ENCODE peak calls at places on chromosomes 6 and 20, in ten cellular contexts. One of them, this sample, is unnamed.

GRCh38 chr6:73774311-73774766 is 78.3 kb downstream of the CD109 start:
- DNase-seq in adrenal gland: peak
- DNase-seq in fibroblast of mammary gland: peak
- DNase-seq in fibroblast of the aortic adventitia: peak
- DNase-seq in psoas muscle: no peak
- DNase-seq in HFF-Myc: peak
- DNase-seq in H1: no peak
- DNase-seq in fibroblast of lung: peak
- DNase-seq in Peyer's patch: no peak
- DNase-seq in cardiac muscle cell: peak
- DNase-seq in this sample: peak

GRCh38 chr6:140264451-140264850 is 890.0 kb upstream of the CITED2 start:
- DNase-seq in H1: no peak
- DNase-seq in psoas muscle: no peak
- DNase-seq in fibroblast of mammary gland: peak
- DNase-seq in fibroblast of the aortic adventitia: peak
- DNase-seq in Peyer's patch: no peak
- DNase-seq in cardiac muscle cell: no peak
- DNase-seq in fibroblast of lung: peak
- DNase-seq in adrenal gland: no peak
- DNase-seq in HFF-Myc: no peak
- DNase-seq in this sample: no peak

GRCh38 chr6:118706702-118707101 is 55.3 kb upstream of the CEP85L start:
- DNase-seq in Peyer's patch: no peak
- DNase-seq in fibroblast of the aortic adventitia: no peak
- DNase-seq in fibroblast of mammary gland: no peak
- DNase-seq in HFF-Myc: no peak
- DNase-seq in H1: no peak
- DNase-seq in cardiac muscle cell: peak
- DNase-seq in psoas muscle: no peak
- DNase-seq in adrenal gland: no peak
- DNase-seq in fibroblast of lung: peak
- DNase-seq in this sample: peak

GRCh38 chr6:155050311-155050710 is 55.2 kb downstream of the TIAM2 start:
- DNase-seq in Peyer's patch: no peak
- DNase-seq in cardiac muscle cell: no peak
- DNase-seq in fibroblast of mammary gland: no peak
- DNase-seq in adrenal gland: no peak
- DNase-seq in fibroblast of the aortic adventitia: no peak
- DNase-seq in HFF-Myc: no peak
- DNase-seq in H1: peak
- DNase-seq in fibroblast of lung: peak
- DNase-seq in psoas muscle: no peak
- DNase-seq in this sample: no peak

GRCh38 chr20:61755971-61756421 is 309.7 kb downstream of the TAF4 start:
- DNase-seq in cardiac muscle cell: no peak
- DNase-seq in H1: no peak
- DNase-seq in HFF-Myc: no peak
- DNase-seq in fibroblast of lung: no peak
- DNase-seq in fibroblast of the aortic adventitia: no peak
- DNase-seq in Peyer's patch: no peak
- DNase-seq in adrenal gland: no peak
- DNase-seq in fibroblast of mammary gland: no peak
- DNase-seq in psoas muscle: peak
- DNase-seq in this sample: no peak

GRCh38 chr20:438581-439469 is 23.5 kb downstream of the TBC1D20 start:
- DNase-seq in fibroblast of the aortic adventitia: no peak
- DNase-seq in H1: no peak
- DNase-seq in psoas muscle: no peak
- DNase-seq in HFF-Myc: no peak
- DNase-seq in fibroblast of mammary gland: no peak
- DNase-seq in adrenal gland: no peak
- DNase-seq in cardiac muscle cell: peak
- DNase-seq in Peyer's patch: peak
- DNase-seq in fibroblast of lung: no peak
- DNase-seq in this sample: no peak

GRCh38 chr6:90940812-90941481 is 354.1 kb upstream of the MAP3K7 start:
- DNase-seq in cardiac muscle cell: peak
- DNase-seq in H1: no peak
- DNase-seq in Peyer's patch: no peak
- DNase-seq in fibroblast of mammary gland: peak
- DNase-seq in psoas muscle: no peak
- DNase-seq in fibroblast of lung: peak
- DNase-seq in adrenal gland: no peak
- DNase-seq in HFF-Myc: peak
- DNase-seq in fibroblast of the aortic adventitia: peak
- DNase-seq in this sample: peak

GRCh38 chr6:89745728-89746127 is 73.9 kb downstream of the MDN1 start:
- DNase-seq in fibroblast of lung: no peak
- DNase-seq in H1: no peak
- DNase-seq in psoas muscle: no peak
- DNase-seq in Peyer's patch: no peak
- DNase-seq in HFF-Myc: peak
- DNase-seq in fibroblast of the aortic adventitia: no peak
- DNase-seq in cardiac muscle cell: no peak
- DNase-seq in fibroblast of mammary gland: peak
- DNase-seq in adrenal gland: no peak
- DNase-seq in this sample: no peak

GRCh38 chr6:37059344-37060194 is 54.1 kb downstream of the FGD2 start:
- DNase-seq in fibroblast of the aortic adventitia: peak
- DNase-seq in cardiac muscle cell: peak
- DNase-seq in fibroblast of lung: peak
- DNase-seq in HFF-Myc: peak
- DNase-seq in fibroblast of mammary gland: peak
- DNase-seq in H1: peak
- DNase-seq in Peyer's patch: peak
- DNase-seq in adrenal gland: peak
- DNase-seq in psoas muscle: peak
- DNase-seq in this sample: peak

GRCh38 chr6:89313006-89313405 is 2.1 kb downstream of the GABRR2 start:
- DNase-seq in cardiac muscle cell: peak
- DNase-seq in fibroblast of the aortic adventitia: peak
- DNase-seq in fibroblast of lung: peak
- DNase-seq in H1: no peak
- DNase-seq in HFF-Myc: peak
- DNase-seq in Peyer's patch: no peak
- DNase-seq in psoas muscle: no peak
- DNase-seq in fibroblast of mammary gland: peak
- DNase-seq in adrenal gland: peak
- DNase-seq in this sample: no peak

GRCh38 chr6:115067690-115068447 is 725.0 kb upstream of the HS3ST5 start:
- DNase-seq in psoas muscle: no peak
- DNase-seq in Peyer's patch: no peak
- DNase-seq in fibroblast of mammary gland: no peak
- DNase-seq in fibroblast of the aortic adventitia: no peak
- DNase-seq in fibroblast of lung: no peak
- DNase-seq in adrenal gland: no peak
- DNase-seq in H1: no peak
- DNase-seq in cardiac muscle cell: no peak
- DNase-seq in HFF-Myc: no peak
- DNase-seq in this sample: no peak

GRCh38 chr20:11329271-11329670 is 588.4 kb upstream of the BTBD3 start:
- DNase-seq in psoas muscle: no peak
- DNase-seq in cardiac muscle cell: no peak
- DNase-seq in adrenal gland: no peak
- DNase-seq in fibroblast of mammary gland: no peak
- DNase-seq in Peyer's patch: no peak
- DNase-seq in fibroblast of lung: no peak
- DNase-seq in fibroblast of the aortic adventitia: no peak
- DNase-seq in HFF-Myc: no peak
- DNase-seq in H1: no peak
- DNase-seq in this sample: no peak

GRCh38 chr20:63857751-63858392 is 3.4 kb upstream of the ABHD16B start:
- DNase-seq in Peyer's patch: no peak
- DNase-seq in psoas muscle: no peak
- DNase-seq in adrenal gland: peak
- DNase-seq in HFF-Myc: no peak
- DNase-seq in fibroblast of the aortic adventitia: no peak
- DNase-seq in cardiac muscle cell: peak
- DNase-seq in fibroblast of mammary gland: peak
- DNase-seq in fibroblast of lung: no peak
- DNase-seq in H1: peak
- DNase-seq in this sample: no peak

GRCh38 chr6:154164397-154164796 is 125.4 kb downstream of the OPRM1 start:
- DNase-seq in fibroblast of mammary gland: peak
- DNase-seq in fibroblast of the aortic adventitia: peak
- DNase-seq in psoas muscle: no peak
- DNase-seq in H1: no peak
- DNase-seq in Peyer's patch: no peak
- DNase-seq in cardiac muscle cell: peak
- DNase-seq in adrenal gland: peak
- DNase-seq in fibroblast of lung: peak
- DNase-seq in HFF-Myc: no peak
- DNase-seq in this sample: peak

GRCh38 chr6:142374965-142375733 is 73.3 kb downstream of the ADGRG6 start:
- DNase-seq in H1: no peak
- DNase-seq in adrenal gland: no peak
- DNase-seq in fibroblast of the aortic adventitia: peak
- DNase-seq in Peyer's patch: no peak
- DNase-seq in cardiac muscle cell: peak
- DNase-seq in fibroblast of lung: peak
- DNase-seq in psoas muscle: no peak
- DNase-seq in fibroblast of mammary gland: peak
- DNase-seq in HFF-Myc: peak
- DNase-seq in this sample: peak

GRCh38 chr6:71967436-71967835 is 81.1 kb downstream of the RIMS1 start:
- DNase-seq in cardiac muscle cell: no peak
- DNase-seq in fibroblast of mammary gland: peak
- DNase-seq in HFF-Myc: no peak
- DNase-seq in adrenal gland: no peak
- DNase-seq in Peyer's patch: no peak
- DNase-seq in H1: no peak
- DNase-seq in fibroblast of lung: peak
- DNase-seq in psoas muscle: no peak
- DNase-seq in fibroblast of the aortic adventitia: no peak
- DNase-seq in this sample: no peak

GRCh38 chr20:23782366-23782983 is 31.7 kb upstream of the CST1 start:
- DNase-seq in HFF-Myc: peak
- DNase-seq in H1: peak
- DNase-seq in cardiac muscle cell: peak
- DNase-seq in fibroblast of mammary gland: peak
- DNase-seq in Peyer's patch: no peak
- DNase-seq in fibroblast of lung: no peak
- DNase-seq in psoas muscle: no peak
- DNase-seq in adrenal gland: no peak
- DNase-seq in fibroblast of the aortic adventitia: peak
- DNase-seq in this sample: no peak

GRCh38 chr20:50541606-50542041 is 31.4 kb downstream of the PTPN1 start:
- DNase-seq in H1: no peak
- DNase-seq in fibroblast of lung: no peak
- DNase-seq in cardiac muscle cell: no peak
- DNase-seq in psoas muscle: no peak
- DNase-seq in fibroblast of the aortic adventitia: no peak
- DNase-seq in HFF-Myc: no peak
- DNase-seq in Peyer's patch: peak
- DNase-seq in adrenal gland: no peak
- DNase-seq in fibroblast of mammary gland: no peak
- DNase-seq in this sample: no peak
- H3K4me3 ChIP-seq in H1: no peak
- H3K4me3 ChIP-seq in fibroblast of lung: no peak
- H3K4me3 ChIP-seq in cardiac muscle cell: no peak
- H3K4me3 ChIP-seq in psoas muscle: no peak
- H3K4me3 ChIP-seq in fibroblast of the aortic adventitia: no peak
- H3K4me3 ChIP-seq in HFF-Myc: no peak
- H3K4me3 ChIP-seq in Peyer's patch: no peak
- H3K4me3 ChIP-seq in adrenal gland: no peak
- H3K4me3 ChIP-seq in fibroblast of mammary gland: no peak
- H3K4me3 ChIP-seq in this sample: no peak

GRCh38 chr6:27565839-27566779 is 93.2 kb upstream of the ZNF184 start:
- DNase-seq in adrenal gland: no peak
- DNase-seq in H1: peak
- DNase-seq in fibroblast of the aortic adventitia: no peak
- DNase-seq in fibroblast of lung: peak
- DNase-seq in HFF-Myc: no peak
- DNase-seq in Peyer's patch: no peak
- DNase-seq in fibroblast of mammary gland: no peak
- DNase-seq in psoas muscle: no peak
- DNase-seq in cardiac muscle cell: no peak
- DNase-seq in this sample: no peak

DNA sequence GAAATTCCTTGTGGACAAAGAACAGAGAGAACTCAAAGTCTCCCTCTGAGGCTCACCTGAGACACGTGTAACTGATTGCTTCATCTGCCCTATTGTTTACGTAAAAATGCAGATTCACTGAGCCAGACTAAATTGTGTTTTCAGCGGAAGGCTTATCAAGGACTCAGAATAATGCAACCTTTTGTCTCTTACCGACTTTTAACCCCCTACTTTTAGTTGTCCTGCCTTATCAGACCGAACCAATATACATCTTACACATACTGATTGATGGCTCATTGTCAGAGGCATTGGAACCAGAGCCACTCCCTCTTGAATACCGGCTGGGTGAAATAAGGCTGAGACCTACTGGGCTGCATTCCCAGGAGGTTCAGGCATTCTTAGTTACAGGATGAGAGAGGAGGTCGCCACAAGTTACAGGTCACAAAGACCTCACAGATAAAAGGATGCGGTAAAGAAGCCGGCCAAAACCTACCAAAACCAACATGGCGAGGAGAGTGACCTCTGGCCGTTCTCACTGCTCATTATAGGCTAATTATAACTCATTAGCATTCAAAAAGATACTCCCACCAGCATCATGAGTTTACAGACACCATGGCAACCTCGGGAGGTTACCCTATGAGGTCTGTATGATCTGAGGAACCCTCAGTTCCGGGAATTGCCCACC is 95.5 kb upstream of the ZNF184 start:
- DNase-seq in psoas muscle: no peak
- DNase-seq in adrenal gland: no peak
- DNase-seq in fibroblast of mammary gland: no peak
- DNase-seq in fibroblast of the aortic adventitia: no peak
- DNase-seq in cardiac muscle cell: no peak
- DNase-seq in fibroblast of lung: no peak
- DNase-seq in H1: no peak
- DNase-seq in HFF-Myc: no peak
- DNase-seq in Peyer's patch: no peak
- DNase-seq in this sample: no peak
- H3K4me3 ChIP-seq in psoas muscle: no peak
- H3K4me3 ChIP-seq in adrenal gland: no peak
- H3K4me3 ChIP-seq in fibroblast of mammary gland: no peak
- H3K4me3 ChIP-seq in fibroblast of the aortic adventitia: no peak
- H3K4me3 ChIP-seq in cardiac muscle cell: no peak
- H3K4me3 ChIP-seq in fibroblast of lung: no peak
- H3K4me3 ChIP-seq in H1: no peak
- H3K4me3 ChIP-seq in HFF-Myc: no peak
- H3K4me3 ChIP-seq in Peyer's patch: no peak
- H3K4me3 ChIP-seq in this sample: no peak

GRCh38 chr6:25218346-25218745 is 60.8 kb upstream of the CARMIL1 start:
- DNase-seq in cardiac muscle cell: no peak
- DNase-seq in fibroblast of lung: no peak
- DNase-seq in H1: no peak
- DNase-seq in adrenal gland: no peak
- DNase-seq in HFF-Myc: no peak
- DNase-seq in fibroblast of mammary gland: no peak
- DNase-seq in psoas muscle: no peak
- DNase-seq in Peyer's patch: no peak
- DNase-seq in fibroblast of the aortic adventitia: no peak
- DNase-seq in this sample: no peak
- H3K4me3 ChIP-seq in cardiac muscle cell: no peak
- H3K4me3 ChIP-seq in fibroblast of lung: no peak
- H3K4me3 ChIP-seq in H1: no peak
- H3K4me3 ChIP-seq in adrenal gland: no peak
- H3K4me3 ChIP-seq in HFF-Myc: no peak
- H3K4me3 ChIP-seq in fibroblast of mammary gland: no peak
- H3K4me3 ChIP-seq in psoas muscle: no peak
- H3K4me3 ChIP-seq in Peyer's patch: no peak
- H3K4me3 ChIP-seq in fibroblast of the aortic adventitia: no peak
- H3K4me3 ChIP-seq in this sample: no peak

GRCh38 chr6:165206798-165207197 is 102.6 kb downstream of the C6orf118 start:
- DNase-seq in psoas muscle: no peak
- DNase-seq in Peyer's patch: no peak
- DNase-seq in H1: no peak
- DNase-seq in fibroblast of the aortic adventitia: no peak
- DNase-seq in adrenal gland: no peak
- DNase-seq in HFF-Myc: no peak
- DNase-seq in fibroblast of lung: no peak
- DNase-seq in fibroblast of mammary gland: no peak
- DNase-seq in cardiac muscle cell: no peak
- DNase-seq in this sample: no peak
- H3K4me3 ChIP-seq in psoas muscle: no peak
- H3K4me3 ChIP-seq in Peyer's patch: no peak
- H3K4me3 ChIP-seq in H1: no peak
- H3K4me3 ChIP-seq in fibroblast of the aortic adventitia: no peak
- H3K4me3 ChIP-seq in adrenal gland: no peak
- H3K4me3 ChIP-seq in HFF-Myc: no peak
- H3K4me3 ChIP-seq in fibroblast of lung: no peak
- H3K4me3 ChIP-seq in fibroblast of mammary gland: no peak
- H3K4me3 ChIP-seq in cardiac muscle cell: no peak
- H3K4me3 ChIP-seq in this sample: no peak

This sample was measured in epithelial cell of proximal tubule.